ENCODE peak calls at places on chromosome 21, in eight cellular contexts. O is tibial nerve; G is suprapubic skin; F is colonic mucosa; Z is psoas muscle; X is CD8-positive, alpha-beta memory T cell; N is NT2/D1; Y is cardiac muscle cell. R is an unnamed sample.

GRCh38 chr21:29655577-29655976 is 284.2 kb downstream of the GRIK1 start:
- DNase-seq in Y (no peak), F (no peak), X (no peak), N (no peak), O (no peak), G (no peak), Z (no peak), R (no peak)

GRCh38 chr21:44804762-44805161 is 3.1 kb upstream of the UBE2G2 start:
- DNase-seq in Z (no peak), F (no peak), Y (no peak), X (no peak), N (no peak), G (no peak), O (no peak), R (no peak)

GRCh38 chr21:45409466-45410150 is 4.6 kb downstream of the COL18A1 start:
- DNase-seq in N (no peak), O (no peak), Z (peak; percentile 39), F (no peak), X (no peak), G (no peak), Y (no peak), R (peak; percentile 65)

GRCh38 chr21:46096997-46097825 is 701 bp upstream of the COL6A2 start:
- DNase-seq in Z (peak; percentile 17), X (no peak), G (peak; percentile 74), Y (no peak), N (no peak), F (peak; percentile 17), O (no peak), R (peak; percentile 77)

GRCh38 chr21:44391345-44392091 is 38.1 kb downstream of the TRPM2 start:
- DNase-seq in Y (no peak), F (peak; percentile 40), X (no peak), Z (peak; percentile 60), O (peak; percentile 47), G (no peak), N (no peak), R (peak; percentile 91)

GRCh38 chr21:26124896-26125295 is 45.7 kb downstream of the APP start:
- DNase-seq in O (no peak), Y (no peak), Z (no peak), X (no peak), F (no peak), N (no peak), G (no peak), R (no peak)

GRCh38 chr21:45386728-45387371 is 18.1 kb upstream of the COL18A1 start:
- DNase-seq in Z (peak; percentile 53), N (no peak), Y (peak; percentile 89), X (no peak), F (no peak), G (peak; percentile 64), O (no peak), R (peak; percentile 79)

GRCh38 chr21:42847051-42847707 is 32.2 kb downstream of the WDR4 start:
- DNase-seq in F (no peak), N (no peak), O (no peak), X (no peak), Z (no peak), G (peak; percentile 46), Y (no peak), R (peak; percentile 65)

GRCh38 chr21:38995755-38996154 is 187.5 kb downstream of the PSMG1 start:
- DNase-seq in G (no peak), F (peak; percentile 68), Y (no peak), X (no peak), Z (no peak), N (no peak), O (no peak), R (no peak)

GRCh38 chr21:16320110-16320509 is 590.3 kb downstream of the USP25 start:
- DNase-seq in X (no peak), Z (no peak), O (no peak), Y (no peak), N (no peak), F (no peak), G (no peak), R (no peak)

GRCh38 chr21:45981641-45982255 is at the start of gene COL6A1:
- DNase-seq in F (peak; percentile 61), Y (peak; percentile 85), Z (peak; percentile 67), O (no peak), G (peak; percentile 85), X (peak; percentile 32), N (no peak), R (peak; percentile 79)

GRCh38 chr21:38929652-38930051 is 123.9 kb downstream of the ETS2 start:
- DNase-seq in O (no peak), X (no peak), F (no peak), Y (no peak), G (no peak), Z (no peak), N (no peak), R (no peak)

GRCh38 chr21:36839123-36839522 is 127.3 kb downstream of the HLCS start:
- DNase-seq in Y (no peak), N (no peak), O (no peak), Z (no peak), G (no peak), X (no peak), F (no peak), R (no peak)

GRCh38 chr21:36075171-36075570 is 5.3 kb downstream of the CBR1 start:
- DNase-seq in Y (no peak), O (no peak), N (no peak), G (no peak), F (no peak), X (no peak), Z (no peak), R (no peak)

GRCh38 chr21:42724226-42724920 is 71.0 kb downstream of the PDE9A start:
- DNase-seq in F (peak; percentile 78), G (no peak), Y (peak; percentile 95), Z (no peak), X (no peak), N (no peak), O (no peak), R (no peak)

GRCh38 chr21:36910581-36911307 is 55.7 kb downstream of the HLCS start:
- DNase-seq in X (no peak), Y (peak; percentile 76), F (no peak), O (no peak), G (no peak), Z (no peak), N (no peak), R (no peak)

GRCh38 chr21:30256100-30256499 is 26.6 kb downstream of the KRTAP24-1 start:
- DNase-seq in Y (no peak), N (no peak), O (no peak), Z (no peak), G (no peak), X (no peak), F (peak; percentile 58), R (no peak)

GRCh38 chr21:32064511-32064910 is 191.7 kb downstream of the HUNK start:
- DNase-seq in N (no peak), X (no peak), O (no peak), Y (no peak), Z (no peak), F (no peak), G (no peak), R (no peak)

DNA sequence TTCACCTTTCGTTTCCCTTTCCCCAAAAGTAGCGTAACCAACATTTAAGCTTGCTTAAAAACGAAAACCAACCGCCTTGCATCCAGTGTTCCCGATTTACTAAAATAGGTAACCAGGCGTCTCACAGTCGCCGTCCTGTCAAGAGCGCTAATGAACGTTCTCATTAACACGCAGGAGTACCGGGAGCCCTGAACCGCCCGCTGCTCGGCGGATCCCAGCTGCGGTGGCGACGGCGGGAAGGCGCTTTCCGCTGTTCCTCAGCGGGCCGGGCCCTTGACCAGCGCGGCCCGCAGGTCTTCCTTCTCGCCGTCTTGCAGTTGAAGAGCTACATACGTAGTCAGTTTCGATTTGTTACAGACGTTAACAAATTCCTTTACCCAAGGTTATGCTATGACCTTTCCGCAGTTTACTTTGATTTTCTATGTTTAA is 2.0 kb downstream of the OLIG1 start:
- DNase-seq in G (no peak), Z (no peak), O (no peak), Y (peak; percentile 31), X (no peak), N (no peak), F (no peak), R (no peak)
- H3K4me3 ChIP-seq in G (peak overlapping the region; percentile 49), Z (peak overlapping the region; percentile 68), O (peak overlapping the region; percentile 24), Y (peak overlapping the region; percentile 37), X (peak overlapping the region; percentile 59), N (peak overlapping the region; percentile 53), F (peak overlapping the region; percentile 28), R (peak overlapping the region; percentile 1)

DNA sequence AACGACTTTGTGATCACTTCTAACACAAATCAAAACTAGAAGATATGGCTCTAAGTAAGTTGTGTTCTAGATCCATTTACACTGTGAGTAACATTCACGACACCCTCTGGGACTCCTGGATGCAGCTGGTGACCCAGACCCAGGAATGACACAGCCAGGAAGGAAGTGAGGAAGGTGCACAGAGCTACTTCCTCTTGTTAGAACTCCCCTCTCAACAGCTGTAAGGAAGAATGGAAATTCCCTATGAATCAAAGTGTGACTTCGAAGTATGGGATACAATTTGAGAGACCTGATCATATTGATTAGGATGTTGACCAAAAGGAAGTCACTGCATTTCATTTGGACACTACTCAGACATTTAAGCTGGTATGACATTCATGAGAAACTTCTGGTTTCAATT is 185.3 kb downstream of the NRIP1 start:
- DNase-seq in G (no peak), N (no peak), Y (no peak), F (no peak), Z (no peak), O (no peak), X (no peak), R (no peak)
- H3K4me1 ChIP-seq in G (peaks cover 23% of the 10 kb centered on the region), N (no peaks in the 10 kb centered on the region), Y (peaks cover 10% of the 10 kb centered on the region), F (no peaks in the 10 kb centered on the region), Z (no peaks in the 10 kb centered on the region), O (no peaks in the 10 kb centered on the region), X (no peaks in the 10 kb centered on the region), R (no peaks in the 10 kb centered on the region)

GRCh38 chr21:15059397-15059796 is 5.4 kb downstream of the NRIP1 start:
- DNase-seq in N (no peak), O (no peak), Z (no peak), G (no peak), Y (no peak), X (no peak), F (no peak), R (no peak)

GRCh38 chr21:15054606-15055239 is 10.1 kb downstream of the NRIP1 start:
- DNase-seq in O (no peak), G (no peak), Y (no peak), X (no peak), Z (no peak), N (no peak), F (no peak), R (no peak)

GRCh38 chr21:15054089-15054488 is 10.7 kb downstream of the NRIP1 start:
- DNase-seq in Z (no peak), G (no peak), F (no peak), O (no peak), N (no peak), X (no peak), Y (no peak), R (no peak)

GRCh38 chr21:15058718-15059316 is 6.0 kb downstream of the NRIP1 start:
- DNase-seq in Z (no peak), X (no peak), F (no peak), Y (peak; percentile 45), N (no peak), O (no peak), G (no peak), R (no peak)

GRCh38 chr21:15057290-15057689 is 7.5 kb downstream of the NRIP1 start:
- DNase-seq in Z (no peak), F (peak; percentile 62), X (no peak), G (no peak), O (no peak), Y (no peak), N (no peak), R (no peak)
- H3K4me3 ChIP-seq in Z (peak overlapping the region; percentile 29), F (no peak overlapping the region), X (no peak overlapping the region), G (no peak overlapping the region), O (no peak overlapping the region), Y (no peak overlapping the region), N (no peak overlapping the region), R (no peak overlapping the region)

GRCh38 chr21:35048706-35049617 is at the start of gene RUNX1:
- DNase-seq in F (peak; percentile 50), N (no peak), O (no peak), G (no peak), Z (peak; percentile 32), X (peak; percentile 84), Y (peak; percentile 75), R (no peak)
- H3K4me1 ChIP-seq in F (peaks cover 5% of the 10 kb centered on the region), N (peaks cover 2% of the 10 kb centered on the region), O (no peaks in the 10 kb centered on the region), G (peaks cover 33% of the 10 kb centered on the region), Z (peaks cover 47% of the 10 kb centered on the region), X (peaks cover 63% of the 10 kb centered on the region), Y (no peaks in the 10 kb centered on the region), R (no peaks in the 10 kb centered on the region)

R was measured in aorta.